ENCODE peak calls at places on chromosomes 4 and X, in ten cellular contexts. F is HL-60; C is activated naive CD8-positive, alpha-beta T cell treated with anti-CD3 and anti-CD28 coated beads, Interleukin-2, amount 50 U/mL, for 24 hours; O is psoas muscle; V is activated T-cell treated with anti-CD3 and anti-CD28 coated beads, Interleukin-2, amount 50 U/mL, for 72 hours; N is iPS-NIHi11; I is fibroblast of pulmonary artery; J is cerebellar cortex; B is transverse colon; E is AG09319. A is an unnamed sample.

GRCh38 chr4:139633661-139634060 is 32.0 kb upstream of the MGST2 start:
- DNase-seq in I (peak; percentile 51), V (no peak), N (peak; percentile 38), O (no peak), E (no peak), J (peak; percentile 67), C (no peak), B (peak; percentile 17), F (no peak), A (peak; percentile 44)

GRCh38 chr4:114890773-114891172 is 222.6 kb downstream of the NDST4 start:
- DNase-seq in E (no peak), F (no peak), I (no peak), V (no peak), J (no peak), O (no peak), C (no peak), B (no peak), N (no peak), A (no peak)

GRCh38 chr4:129929052-129929451 is 833.1 kb downstream of the C4orf33 start:
- DNase-seq in V (no peak), E (no peak), O (no peak), F (no peak), B (no peak), N (peak; percentile 13), J (no peak), C (no peak), I (no peak), A (no peak)

GRCh38 chrX:19535481-19535880 is 20.2 kb upstream of the MAP3K15 start:
- DNase-seq in J (no peak), C (no peak), I (peak; percentile 46), N (peak; percentile 24), V (no peak), F (no peak), E (no peak), O (no peak), B (no peak), A (peak; percentile 33)

GRCh38 chr4:68831642-68832041 is 15.8 kb downstream of the UGT2B10 start:
- DNase-seq in V (no peak), E (no peak), N (no peak), O (no peak), C (no peak), I (no peak), B (no peak), F (no peak), J (no peak), A (no peak)

GRCh38 chrX:150161092-150161672 is 201.9 kb upstream of the MAMLD1 start:
- DNase-seq in E (no peak), V (no peak), F (no peak), O (no peak), I (no peak), B (no peak), N (no peak), C (no peak), J (no peak), A (peak; percentile 34)

GRCh38 chrX:136215559-136215958 is 35.6 kb downstream of the MAP7D3 start:
- DNase-seq in B (no peak), V (no peak), E (no peak), F (no peak), N (no peak), J (no peak), I (no peak), C (no peak), O (no peak), A (no peak)

GRCh38 chr4:73964862-73965611 is 16.8 kb downstream of the PF4 start:
- DNase-seq in I (peak; percentile 19), F (peak; percentile 8), B (no peak), J (no peak), E (no peak), C (no peak), O (no peak), V (no peak), N (peak; percentile 70), A (no peak)

GRCh38 chrX:134622813-134623185 is 35.5 kb downstream of the PLAC1 start:
- DNase-seq in E (no peak), V (no peak), F (no peak), C (no peak), B (no peak), I (peak; percentile 25), J (no peak), O (no peak), N (no peak), A (no peak)

GRCh38 chr4:152735918-152736305 is 43.6 kb downstream of the TIGD4 start:
- DNase-seq in C (no peak), B (no peak), I (no peak), J (no peak), O (no peak), E (no peak), N (no peak), F (no peak), V (no peak), A (no peak)

GRCh38 chr4:40933272-40934053 is 183.7 kb downstream of the NSUN7 start:
- DNase-seq in N (no peak), E (no peak), V (no peak), I (peak; percentile 74), C (no peak), J (no peak), F (no peak), O (peak; percentile 63), B (no peak), A (no peak)

GRCh38 chrX:640641-641040 is 10.1 kb downstream of the SHOX start:
- DNase-seq in B (no peak), J (no peak), E (no peak), F (no peak), V (no peak), N (no peak), C (no peak), I (no peak), O (no peak), A (no peak)

GRCh38 chr4:111449657-111450056 is 695.6 kb upstream of the FAM241A start:
- DNase-seq in N (no peak), F (no peak), J (no peak), V (no peak), C (no peak), E (no peak), O (no peak), I (no peak), B (no peak), A (no peak)

GRCh38 chrX:40544343-40545250 is 36.2 kb upstream of the ATP6AP2 start:
- DNase-seq in E (no peak), C (no peak), O (no peak), F (no peak), B (no peak), J (no peak), I (peak; percentile 8), N (no peak), V (no peak), A (no peak)

GRCh38 chr4:16111533-16111932 is 27.7 kb upstream of the PROM1 start:
- DNase-seq in I (no peak), B (no peak), V (no peak), N (no peak), C (no peak), O (no peak), E (no peak), F (no peak), J (no peak), A (no peak)

GRCh38 chrX:132292753-132293152 is 73.5 kb upstream of the RAP2C start:
- DNase-seq in J (peak; percentile 43), B (peak; percentile 12), E (peak; percentile 34), V (peak; percentile 16), C (peak; percentile 4), O (no peak), I (peak; percentile 71), N (peak; percentile 54), F (peak; percentile 46), A (peak; percentile 62)

GRCh38 chr4:110821186-110821585 is 198.3 kb upstream of the PITX2 start:
- DNase-seq in N (no peak), O (no peak), C (no peak), V (no peak), I (no peak), J (no peak), B (no peak), F (no peak), E (no peak), A (no peak)

GRCh38 chrX:48083212-48083611 is 11.8 kb upstream of the ZNF630 start:
- DNase-seq in N (peak; percentile 59), B (peak; percentile 40), J (peak; percentile 49), V (peak; percentile 39), F (peak; percentile 38), E (no peak), I (peak; percentile 60), O (no peak), C (peak; percentile 35), A (peak; percentile 72)

GRCh38 chr4:78386679-78387078 is 164.9 kb upstream of the ANXA3 start:
- DNase-seq in V (no peak), J (no peak), B (no peak), N (no peak), C (no peak), F (no peak), I (no peak), E (no peak), O (no peak), A (no peak)

GRCh38 chrX:117517994-117518393 is 598.6 kb downstream of the KLHL13 start:
- DNase-seq in F (no peak), I (no peak), C (no peak), N (no peak), O (no peak), V (no peak), E (no peak), B (no peak), J (no peak), A (no peak)

GRCh38 chr4:98658287-98659105 is at the start of gene TSPAN5:
- DNase-seq in F (peak; percentile 50), E (peak; percentile 38), O (peak; percentile 82), J (peak; percentile 68), C (peak; percentile 87), B (peak; percentile 82), N (peak; percentile 94), V (peak; percentile 91), I (peak; percentile 78), A (peak; percentile 96)

GRCh38 chr4:185222598-185222997 is 13.2 kb downstream of the SNX25 start:
- DNase-seq in J (no peak), V (no peak), E (no peak), C (no peak), N (no peak), I (no peak), F (no peak), B (no peak), O (no peak), A (peak; percentile 74)

A was measured in GM03348.